ENCODE peak calls at places on chromosomes 3 and 15, in four cellular contexts. V is RPMI8226; I is activated CD8-positive, alpha-beta memory T cell treated with anti-CD3 and anti-CD28 coated beads for 48 hours; B is frontal cortex. Z is an unnamed sample.

GRCh38 chr3:136731274-136731884 is 20.8 kb downstream of the STAG1 start:
- DNase-seq in V (no peak), I (no peak), B (no peak), Z (no peak)

GRCh38 chr15:29690765-29691475 is 131.3 kb downstream of the TJP1 start:
- DNase-seq in V (no peak), I (no peak), B (no peak), Z (no peak)

GRCh38 chr3:3729261-3729660 is 70.0 kb upstream of the LRRN1 start:
- DNase-seq in V (no peak), I (no peak), B (no peak), Z (no peak)

GRCh38 chr15:77026501-77027110 is 31.7 kb downstream of the PSTPIP1 start:
- DNase-seq in V (no peak), I (no peak), B (no peak), Z (no peak)

GRCh38 chr3:126685493-126685892 is 18.5 kb upstream of the CHCHD6 start:
- DNase-seq in V (no peak), I (no peak), B (no peak), Z (no peak)

GRCh38 chr3:102378216-102378615 is 56.6 kb upstream of the ZPLD1 start:
- DNase-seq in V (no peak), I (no peak), B (no peak), Z (no peak)

GRCh38 chr3:66527253-66527652 is 26.4 kb upstream of the LRIG1 start:
- DNase-seq in V (no peak), I (no peak), B (no peak), Z (no peak)

GRCh38 chr3:37135561-37135960 is 38.8 kb downstream of the LRRFIP2 start:
- DNase-seq in V (no peak), I (no peak), B (no peak), Z (no peak)

GRCh38 chr3:184338538-184338945 is 1.1 kb downstream of the FAM131A start:
- DNase-seq in V (no peak), I (no peak), B (peak), Z (no peak)

GRCh38 chr15:29611057-29611456 is 211.2 kb downstream of the TJP1 start:
- DNase-seq in V (no peak), I (no peak), B (no peak), Z (no peak)

GRCh38 chr3:171556574-171557145 is 96.5 kb upstream of the TNIK start:
- DNase-seq in V (no peak), I (no peak), B (no peak), Z (no peak)

GRCh38 chr15:49815937-49816336 is 195.1 kb downstream of the DTWD1 start:
- DNase-seq in V (no peak), I (no peak), B (no peak), Z (peak)

GRCh38 chr3:143207338-143207961 is 87.9 kb downstream of the CHST2 start:
- DNase-seq in V (peak), I (no peak), B (no peak), Z (peak)

GRCh38 chr15:38930851-38931572 is 366.4 kb upstream of the RASGRP1 start:
- DNase-seq in V (no peak), I (no peak), B (no peak), Z (no peak)

GRCh38 chr3:186772281-186772885 is 11.0 kb upstream of the EIF4A2 start:
- DNase-seq in V (no peak), I (no peak), B (peak), Z (no peak)

GRCh38 chr3:178195824-178196223 is 340.4 kb upstream of the KCNMB2 start:
- DNase-seq in V (no peak), I (no peak), B (no peak), Z (no peak)

GRCh38 chr3:188956839-188957489 is 214.8 kb upstream of the TPRG1 start:
- DNase-seq in V (peak), I (no peak), B (no peak), Z (peak)

GRCh38 chr3:172844428-172844827 is 93.9 kb downstream of the ECT2 start:
- DNase-seq in V (no peak), I (no peak), B (no peak), Z (no peak)

GRCh38 chr3:40137586-40138295 is 171.8 kb upstream of the EIF1B start:
- DNase-seq in V (no peak), I (no peak), B (no peak), Z (no peak)

Z was measured in MV-4-11.